ENCODE peak calls at places on chromosomes 13 and 19, in four cellular contexts. X is HepG2, A is H1, C is K562. O is an unnamed sample.

GRCh38 chr13:49256841-49257240 is 9.1 kb downstream of the CDADC1 start:
- DNase-seq in A (no peak), X (no peak), C (no peak), O (no peak)

GRCh38 chr13:79522583-79522982 is 41.6 kb downstream of the NDFIP2 start:
- DNase-seq in C (no peak), X (no peak), A (no peak), O (no peak)

GRCh38 chr13:27016871-27017270 is 154.7 kb downstream of the USP12 start:
- DNase-seq in A (no peak), X (no peak), C (no peak), O (no peak)

GRCh38 chr13:66665991-66666390 is 564.1 kb downstream of the PCDH9 start:
- DNase-seq in X (no peak), A (no peak), C (no peak), O (peak; percentile 14)

GRCh38 chr13:99834246-99834645 is 137.3 kb downstream of the ZIC5 start:
- DNase-seq in X (no peak), C (no peak), A (no peak), O (no peak)

GRCh38 chr19:10295847-10296591 is 6.3 kb downstream of the ICAM5 start:
- DNase-seq in C (peak; percentile 21), X (no peak), A (no peak), O (peak; percentile 61)

GRCh38 chr13:73835138-73835721 is 299.0 kb downstream of the KLF12 start:
- DNase-seq in A (no peak), C (peak; percentile 26), X (peak; percentile 39), O (no peak)

GRCh38 chr13:24356837-24357236 is 47.5 kb downstream of the C1QTNF9 start:
- DNase-seq in C (no peak), X (no peak), A (no peak), O (no peak)

DNA sequence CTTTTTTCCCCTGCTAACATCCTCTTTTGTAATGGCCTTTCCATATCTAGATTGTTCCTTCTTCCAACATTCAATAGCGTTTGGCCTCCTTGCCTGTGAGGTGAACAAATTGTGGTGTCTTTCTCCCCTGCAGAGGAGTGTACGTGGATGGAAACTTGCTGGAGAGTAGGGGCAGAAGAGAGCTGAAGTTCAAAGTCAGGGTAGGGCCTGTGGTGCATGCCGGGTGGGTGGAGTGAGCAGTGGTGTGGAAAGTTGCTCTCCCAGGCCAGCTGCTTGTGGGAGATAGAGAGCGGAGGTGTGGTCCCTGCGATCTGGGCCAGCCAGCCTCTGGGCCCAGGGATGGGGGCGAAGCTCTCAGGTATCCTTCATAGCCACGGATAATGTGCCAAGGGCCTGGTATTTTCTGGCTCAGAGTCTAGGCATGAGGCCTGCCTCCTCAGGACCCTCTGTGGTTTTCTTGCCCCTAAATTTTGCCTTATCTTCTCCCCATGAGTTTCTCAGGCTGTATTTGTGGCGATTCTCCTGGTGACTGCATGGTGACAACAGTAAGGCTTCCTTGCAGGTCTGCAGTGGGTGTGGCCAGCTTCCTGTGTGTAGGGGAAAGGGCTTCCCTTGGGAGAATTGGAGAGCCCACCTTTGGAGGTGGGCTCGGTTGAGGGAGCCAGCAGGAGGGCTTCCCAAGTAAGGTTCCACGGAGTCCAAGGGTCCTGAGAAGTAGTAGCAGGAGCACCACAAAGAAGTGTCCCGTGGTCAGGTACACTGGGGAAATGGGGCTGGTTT is 6.7 kb downstream of the RGCC start:
- DNase-seq in C (peak; percentile 74), A (no peak), X (no peak), O (no peak)
- TF ChIP-seq SP1 in C (no peak), A (no peak), X (no peak), O (no peak)

GRCh38 chr19:47489072-47489914 is 5.3 kb upstream of the KPTN start:
- DNase-seq in X (no peak), C (no peak), A (no peak), O (no peak)

GRCh38 chr19:47491358-47492136 is 7.5 kb upstream of the KPTN start:
- DNase-seq in X (no peak), C (no peak), A (no peak), O (no peak)

GRCh38 chr19:47492137-47492533 is 8.1 kb upstream of the KPTN start:
- DNase-seq in A (no peak), C (no peak), X (no peak), O (no peak)

GRCh38 chr19:47490031-47490430 is 6.0 kb upstream of the KPTN start:
- DNase-seq in C (no peak), A (no peak), X (no peak), O (no peak)

DNA sequence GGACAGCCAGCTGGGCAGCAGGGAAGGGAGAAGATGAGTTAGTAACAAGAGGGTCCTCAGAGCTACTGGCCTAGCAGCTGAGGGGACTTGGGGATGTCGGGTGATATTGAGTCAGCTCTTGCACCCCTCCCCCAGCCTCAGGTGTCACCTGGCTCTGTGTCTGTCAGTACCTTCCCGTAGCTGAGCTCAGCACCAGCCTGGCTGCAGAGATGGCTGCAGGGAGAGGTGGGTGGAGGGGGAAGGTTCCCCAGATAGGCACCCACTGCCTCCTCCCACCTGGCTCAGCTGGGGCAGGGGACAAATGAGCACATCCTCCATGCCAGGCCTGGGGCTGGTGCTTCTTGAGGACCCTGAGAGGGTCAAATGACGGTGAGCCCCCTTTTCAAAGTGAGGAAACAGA is 6.8 kb upstream of the KPTN start:
- DNase-seq in A (no peak), C (no peak), X (no peak), O (no peak)
- TF ChIP-seq JUN in A (no peak), C (no peak), X (no peak), O (no peak)

DNA sequence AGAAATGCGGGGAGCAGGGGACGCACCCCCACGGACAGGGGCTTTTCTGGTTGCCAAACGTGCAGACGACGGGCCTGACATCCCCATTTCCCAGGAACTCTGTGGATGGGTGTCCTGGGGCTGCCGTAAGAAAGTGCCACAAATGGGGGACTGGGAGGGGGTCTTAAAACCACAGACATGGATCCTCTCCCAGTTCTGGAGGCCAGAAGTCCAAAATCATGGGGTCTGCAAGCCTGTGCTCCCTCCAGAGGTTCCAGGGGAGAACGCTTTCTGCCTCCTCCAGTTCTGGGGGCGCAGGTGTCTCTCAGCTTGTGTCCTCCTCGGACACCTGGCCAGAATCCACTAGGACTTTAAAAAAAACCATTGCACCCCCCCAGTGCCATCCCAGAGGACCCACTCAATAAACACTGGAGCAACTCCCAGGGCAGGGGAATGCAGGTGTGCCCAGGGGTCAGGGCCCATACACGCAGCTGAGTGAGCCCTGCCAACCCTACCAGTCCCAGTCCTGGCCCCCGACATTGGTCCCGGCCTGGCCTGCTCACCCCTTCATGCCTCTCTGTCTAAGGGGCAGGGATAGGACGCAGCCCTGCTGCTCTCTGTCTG is 103.9 kb downstream of the GADD45B start:
- DNase-seq in X (no peak), A (no peak), C (no peak), O (no peak)
- TF ChIP-seq SP1 in X (no peak), A (no peak), C (no peak), O (no peak)

GRCh38 chr13:112225429-112226090 is 150.6 kb upstream of the SPACA7 start:
- DNase-seq in X (no peak), A (no peak), C (no peak), O (no peak)
- TF ChIP-seq JUN in X (no peak), A (no peak), C (no peak), O (no peak)

GRCh38 chr13:38856065-38856464 is 134.6 kb downstream of the STOML3 start:
- DNase-seq in X (no peak), C (no peak), A (no peak), O (no peak)
- TF ChIP-seq SP1 in X (no peak), C (no peak), A (no peak), O (no peak)

GRCh38 chr13:20843177-20843576 is 59.4 kb downstream of the XPO4 start:
- DNase-seq in A (no peak), C (no peak), X (no peak), O (no peak)
- TF ChIP-seq JUN in A (no peak), C (no peak), X (no peak), O (no peak)

GRCh38 chr19:18253716-18254115 is 20.5 kb downstream of the IQCN start:
- DNase-seq in X (no peak), A (no peak), C (no peak), O (no peak)
- TF ChIP-seq SP1 in X (no peak), A (no peak), C (no peak), O (no peak)